ENCODE peak calls at places on chromosomes 2 and 18, in ten cellular contexts. W, C, S, H, X, D, A, L, M and P are unnamed samples.
A peak's percentile ranks its signal among the peaks of the same experiment; 100 is the strongest.

GRCh38 chr2:99784946-99785345 is 295.1 kb upstream of the REV1 start:
- DNase-seq in W (no peak), C (no peak), S (no peak), H (no peak), X (no peak), D (no peak), A (no peak), L (no peak), M (no peak), P (no peak)

GRCh38 chr2:15893689-15894325 is 46.5 kb upstream of the MYCN start:
- DNase-seq in W (no peak), C (no peak), S (peak; percentile 70), H (no peak), X (no peak), D (no peak), A (no peak), L (no peak), M (no peak), P (no peak)

GRCh38 chr2:4780679-4781078 is 911.5 kb upstream of the SOX11 start:
- DNase-seq in W (no peak), C (no peak), S (peak; percentile 8), H (no peak), X (no peak), D (no peak), A (no peak), L (no peak), M (no peak), P (no peak)

GRCh38 chr2:44980786-44981713 is 28.2 kb downstream of the SIX2 start:
- DNase-seq in W (no peak), C (no peak), S (no peak), H (no peak), X (no peak), D (no peak), A (no peak), L (no peak), M (no peak), P (no peak)

GRCh38 chr2:134218928-134219707 is 34.8 kb upstream of the MGAT5 start:
- DNase-seq in W (peak; percentile 31), C (no peak), S (peak; percentile 40), H (no peak), X (no peak), D (no peak), A (peak; percentile 52), L (no peak), M (no peak), P (no peak)

GRCh38 chr2:9473985-9474360 is 378 bp upstream of the IAH1 start:
- DNase-seq in W (peak; percentile 62), C (no peak), S (no peak), H (peak; percentile 85), X (no peak), D (peak; percentile 12), A (no peak), L (peak; percentile 56), M (peak; percentile 52), P (no peak)

GRCh38 chr2:204258900-204259299 is 286.4 kb upstream of the PARD3B start:
- DNase-seq in W (no peak), C (no peak), S (no peak), H (no peak), X (no peak), D (no peak), A (no peak), L (no peak), M (no peak), P (no peak)

GRCh38 chr2:185522472-185522871 is 216.1 kb upstream of the FSIP2 start:
- DNase-seq in W (no peak), C (no peak), S (peak; percentile 5), H (no peak), X (no peak), D (no peak), A (no peak), L (no peak), M (no peak), P (no peak)

GRCh38 chr18:78579449-78579848 is 400.2 kb upstream of the SALL3 start:
- DNase-seq in W (no peak), C (no peak), S (no peak), H (no peak), X (no peak), D (no peak), A (no peak), L (no peak), M (no peak), P (no peak)